ENCODE peak calls at places on chromosome 11, in six cellular contexts. One of them, this sample, is unnamed.

GRCh38 chr11:130865091-130865771 is 51.0 kb downstream of the SNX19 start:
- DNase-seq in smooth muscle cell of the brain vasculature: no peak
- DNase-seq in HCT116: no peak
- DNase-seq in NCI-H1694 treated with DMSO at 0.1 percent for 48 hours: no peak
- DNase-seq in GM20000: no peak
- DNase-seq in fibroblast of mammary gland: no peak
- DNase-seq in this sample: no peak

GRCh38 chr11:12680246-12680939 is 6.2 kb downstream of the TEAD1 start:
- DNase-seq in smooth muscle cell of the brain vasculature: peak; percentile 80
- DNase-seq in HCT116: no peak
- DNase-seq in NCI-H1694 treated with DMSO at 0.1 percent for 48 hours: peak; percentile 39
- DNase-seq in GM20000: no peak
- DNase-seq in fibroblast of mammary gland: peak; percentile 92
- DNase-seq in this sample: no peak

GRCh38 chr11:122149232-122149631 is 33.2 kb upstream of the BLID start:
- DNase-seq in smooth muscle cell of the brain vasculature: no peak
- DNase-seq in HCT116: no peak
- DNase-seq in NCI-H1694 treated with DMSO at 0.1 percent for 48 hours: no peak
- DNase-seq in GM20000: no peak
- DNase-seq in fibroblast of mammary gland: no peak
- DNase-seq in this sample: no peak

GRCh38 chr11:119030029-119030328 is 698 bp downstream of the SLC37A4 start:
- DNase-seq in smooth muscle cell of the brain vasculature: no peak
- DNase-seq in HCT116: no peak
- DNase-seq in NCI-H1694 treated with DMSO at 0.1 percent for 48 hours: no peak
- DNase-seq in GM20000: no peak
- DNase-seq in fibroblast of mammary gland: no peak
- DNase-seq in this sample: no peak

GRCh38 chr11:111378773-111379499 is at the start of gene POU2AF1:
- DNase-seq in smooth muscle cell of the brain vasculature: no peak
- DNase-seq in HCT116: no peak
- DNase-seq in NCI-H1694 treated with DMSO at 0.1 percent for 48 hours: no peak
- DNase-seq in GM20000: peak; percentile 74
- DNase-seq in fibroblast of mammary gland: peak; percentile 79
- DNase-seq in this sample: peak; percentile 16

GRCh38 chr11:26801601-26802000 is 79.7 kb upstream of the SLC5A12 start:
- DNase-seq in smooth muscle cell of the brain vasculature: no peak
- DNase-seq in HCT116: no peak
- DNase-seq in NCI-H1694 treated with DMSO at 0.1 percent for 48 hours: no peak
- DNase-seq in GM20000: no peak
- DNase-seq in fibroblast of mammary gland: no peak
- DNase-seq in this sample: no peak

GRCh38 chr11:108803781-108804180 is 138.9 kb downstream of the DDX10 start:
- DNase-seq in smooth muscle cell of the brain vasculature: no peak
- DNase-seq in HCT116: no peak
- DNase-seq in NCI-H1694 treated with DMSO at 0.1 percent for 48 hours: no peak
- DNase-seq in GM20000: no peak
- DNase-seq in fibroblast of mammary gland: peak; percentile 14
- DNase-seq in this sample: peak; percentile 1

GRCh38 chr11:5364214-5364613 is 12.9 kb downstream of the OR51B6 start:
- DNase-seq in smooth muscle cell of the brain vasculature: no peak
- DNase-seq in HCT116: no peak
- DNase-seq in NCI-H1694 treated with DMSO at 0.1 percent for 48 hours: no peak
- DNase-seq in GM20000: no peak
- DNase-seq in fibroblast of mammary gland: peak; percentile 73
- DNase-seq in this sample: peak; percentile 31

GRCh38 chr11:2765491-2765890 is 65.7 kb upstream of the KCNQ1OT1 start:
- DNase-seq in smooth muscle cell of the brain vasculature: no peak
- DNase-seq in HCT116: no peak
- DNase-seq in NCI-H1694 treated with DMSO at 0.1 percent for 48 hours: no peak
- DNase-seq in GM20000: no peak
- DNase-seq in fibroblast of mammary gland: no peak
- DNase-seq in this sample: no peak

GRCh38 chr11:133955091-133955846 is 1.5 kb downstream of the IGSF9B start:
- DNase-seq in smooth muscle cell of the brain vasculature: no peak
- DNase-seq in HCT116: no peak
- DNase-seq in NCI-H1694 treated with DMSO at 0.1 percent for 48 hours: no peak
- DNase-seq in GM20000: no peak
- DNase-seq in fibroblast of mammary gland: no peak
- DNase-seq in this sample: no peak

GRCh38 chr11:77542296-77542695 is 47.5 kb upstream of the AQP11 start:
- DNase-seq in smooth muscle cell of the brain vasculature: no peak
- DNase-seq in HCT116: no peak
- DNase-seq in NCI-H1694 treated with DMSO at 0.1 percent for 48 hours: no peak
- DNase-seq in GM20000: no peak
- DNase-seq in fibroblast of mammary gland: peak; percentile 69
- DNase-seq in this sample: peak; percentile 25

GRCh38 chr11:620201-620600 is 4.5 kb upstream of the IRF7 start:
- DNase-seq in smooth muscle cell of the brain vasculature: no peak
- DNase-seq in HCT116: no peak
- DNase-seq in NCI-H1694 treated with DMSO at 0.1 percent for 48 hours: no peak
- DNase-seq in GM20000: no peak
- DNase-seq in fibroblast of mammary gland: no peak
- DNase-seq in this sample: no peak

GRCh38 chr11:69828971-69829344 is 9.7 kb upstream of the FGF3 start:
- DNase-seq in smooth muscle cell of the brain vasculature: no peak
- DNase-seq in HCT116: no peak
- DNase-seq in NCI-H1694 treated with DMSO at 0.1 percent for 48 hours: no peak
- DNase-seq in GM20000: no peak
- DNase-seq in fibroblast of mammary gland: no peak
- DNase-seq in this sample: no peak

GRCh38 chr11:93857413-93858185 is 7.2 kb upstream of the VSTM5 start:
- DNase-seq in smooth muscle cell of the brain vasculature: no peak
- DNase-seq in HCT116: no peak
- DNase-seq in NCI-H1694 treated with DMSO at 0.1 percent for 48 hours: no peak
- DNase-seq in GM20000: no peak
- DNase-seq in fibroblast of mammary gland: peak; percentile 40
- DNase-seq in this sample: no peak

GRCh38 chr11:13120691-13121090 is 111.6 kb downstream of the RASSF10 start:
- DNase-seq in smooth muscle cell of the brain vasculature: no peak
- DNase-seq in HCT116: no peak
- DNase-seq in NCI-H1694 treated with DMSO at 0.1 percent for 48 hours: no peak
- DNase-seq in GM20000: no peak
- DNase-seq in fibroblast of mammary gland: peak; percentile 82
- DNase-seq in this sample: peak; percentile 41

GRCh38 chr11:79102821-79103220 is 338.0 kb downstream of the TENM4 start:
- DNase-seq in smooth muscle cell of the brain vasculature: no peak
- DNase-seq in HCT116: no peak
- DNase-seq in NCI-H1694 treated with DMSO at 0.1 percent for 48 hours: no peak
- DNase-seq in GM20000: no peak
- DNase-seq in fibroblast of mammary gland: no peak
- DNase-seq in this sample: no peak

GRCh38 chr11:73176145-73176891 is 34.2 kb upstream of the FCHSD2 start:
- DNase-seq in smooth muscle cell of the brain vasculature: no peak
- DNase-seq in HCT116: no peak
- DNase-seq in NCI-H1694 treated with DMSO at 0.1 percent for 48 hours: no peak
- DNase-seq in GM20000: no peak
- DNase-seq in fibroblast of mammary gland: no peak
- DNase-seq in this sample: no peak